ENCODE peak calls at places on chromosomes 12 and 14, in five cellular contexts. One of them, this sample, is unnamed.
A peak's percentile ranks its signal among the peaks of the same experiment; 100 is the strongest.

GRCh38 chr14:57189070-57189469 is 79.6 kb downstream of the EXOC5 start:
- DNase-seq in right cardiac atrium: no peak
- DNase-seq in NCI-H1092: peak; percentile 63
- DNase-seq in naive thymus-derived CD8-positive, alpha-beta T cell: no peak
- DNase-seq in NCI-H524: peak; percentile 94
- DNase-seq in this sample: no peak

GRCh38 chr12:68240079-68240478 is 13.3 kb downstream of the IL22 start:
- DNase-seq in right cardiac atrium: no peak
- DNase-seq in NCI-H1092: no peak
- DNase-seq in naive thymus-derived CD8-positive, alpha-beta T cell: no peak
- DNase-seq in NCI-H524: no peak
- DNase-seq in this sample: no peak

GRCh38 chr12:64682572-64683277 is 72.4 kb downstream of the RASSF3 start:
- DNase-seq in right cardiac atrium: peak; percentile 70
- DNase-seq in NCI-H1092: peak; percentile 38
- DNase-seq in naive thymus-derived CD8-positive, alpha-beta T cell: no peak
- DNase-seq in NCI-H524: peak; percentile 65
- DNase-seq in this sample: no peak

GRCh38 chr12:23949212-23950010 is at the start of gene SOX5:
- DNase-seq in right cardiac atrium: peak; percentile 78
- DNase-seq in NCI-H1092: no peak
- DNase-seq in naive thymus-derived CD8-positive, alpha-beta T cell: no peak
- DNase-seq in NCI-H524: peak; percentile 92
- DNase-seq in this sample: no peak

GRCh38 chr12:90816353-90817089 is 138.5 kb downstream of the CCER1 start:
- DNase-seq in right cardiac atrium: no peak
- DNase-seq in NCI-H1092: no peak
- DNase-seq in naive thymus-derived CD8-positive, alpha-beta T cell: no peak
- DNase-seq in NCI-H524: no peak
- DNase-seq in this sample: no peak

GRCh38 chr14:51869426-51870113 is 9.2 kb downstream of the GNG2 start:
- DNase-seq in right cardiac atrium: no peak
- DNase-seq in NCI-H1092: no peak
- DNase-seq in naive thymus-derived CD8-positive, alpha-beta T cell: no peak
- DNase-seq in NCI-H524: no peak
- DNase-seq in this sample: no peak

GRCh38 chr12:21483531-21483930 is 17.9 kb downstream of the RECQL start:
- DNase-seq in right cardiac atrium: no peak
- DNase-seq in NCI-H1092: peak; percentile 75
- DNase-seq in naive thymus-derived CD8-positive, alpha-beta T cell: no peak
- DNase-seq in NCI-H524: no peak
- DNase-seq in this sample: no peak

GRCh38 chr14:99565383-99565782 is 38.6 kb downstream of the CCDC85C start:
- DNase-seq in right cardiac atrium: peak; percentile 40
- DNase-seq in NCI-H1092: no peak
- DNase-seq in naive thymus-derived CD8-positive, alpha-beta T cell: no peak
- DNase-seq in NCI-H524: no peak
- DNase-seq in this sample: no peak

GRCh38 chr12:81094718-81095360 is 17.0 kb downstream of the ACSS3 start:
- DNase-seq in right cardiac atrium: no peak
- DNase-seq in NCI-H1092: no peak
- DNase-seq in naive thymus-derived CD8-positive, alpha-beta T cell: no peak
- DNase-seq in NCI-H524: no peak
- DNase-seq in this sample: no peak

GRCh38 chr12:122089080-122089479 is 10.5 kb downstream of the MLXIP start:
- DNase-seq in right cardiac atrium: no peak
- DNase-seq in NCI-H1092: no peak
- DNase-seq in naive thymus-derived CD8-positive, alpha-beta T cell: no peak
- DNase-seq in NCI-H524: no peak
- DNase-seq in this sample: no peak

GRCh38 chr14:102883028-102883953 is 39.2 kb upstream of the AMN start:
- DNase-seq in right cardiac atrium: no peak
- DNase-seq in NCI-H1092: no peak
- DNase-seq in naive thymus-derived CD8-positive, alpha-beta T cell: no peak
- DNase-seq in NCI-H524: no peak
- DNase-seq in this sample: no peak

GRCh38 chr12:65827827-65828231 is 3.5 kb downstream of the HMGA2 start:
- DNase-seq in right cardiac atrium: no peak
- DNase-seq in NCI-H1092: no peak
- DNase-seq in naive thymus-derived CD8-positive, alpha-beta T cell: no peak
- DNase-seq in NCI-H524: no peak
- DNase-seq in this sample: no peak

GRCh38 chr12:105267711-105268110 is 31.7 kb upstream of the APPL2 start:
- DNase-seq in right cardiac atrium: no peak
- DNase-seq in NCI-H1092: no peak
- DNase-seq in naive thymus-derived CD8-positive, alpha-beta T cell: no peak
- DNase-seq in NCI-H524: no peak
- DNase-seq in this sample: no peak

GRCh38 chr12:62604856-62605255 is 138.2 kb downstream of the MON2 start:
- DNase-seq in right cardiac atrium: no peak
- DNase-seq in NCI-H1092: no peak
- DNase-seq in naive thymus-derived CD8-positive, alpha-beta T cell: no peak
- DNase-seq in NCI-H524: no peak
- DNase-seq in this sample: no peak

GRCh38 chr12:106214576-106214975 is 33.2 kb downstream of the CKAP4 start:
- DNase-seq in right cardiac atrium: no peak
- DNase-seq in NCI-H1092: no peak
- DNase-seq in naive thymus-derived CD8-positive, alpha-beta T cell: no peak
- DNase-seq in NCI-H524: no peak
- DNase-seq in this sample: no peak